ENCODE peak calls at places on chromosome X, in eight cellular contexts. One of them, this sample, is unnamed.

GRCh38 chrX:153703036-153703370 is 15.3 kb downstream of the SLC6A8 start:
- DNase-seq in vagina: no peak
- DNase-seq in fibroblast of mammary gland: peak
- DNase-seq in bronchial epithelial cell: peak
- DNase-seq in PC-9: no peak
- DNase-seq in GM23338: no peak
- DNase-seq in RWPE2: no peak
- DNase-seq in endothelial cell: no peak
- DNase-seq in this sample: no peak

GRCh38 chrX:14398725-14399124 is 130.6 kb upstream of the GLRA2 start:
- DNase-seq in vagina: no peak
- DNase-seq in fibroblast of mammary gland: peak
- DNase-seq in bronchial epithelial cell: peak
- DNase-seq in PC-9: peak
- DNase-seq in GM23338: no peak
- DNase-seq in RWPE2: peak
- DNase-seq in endothelial cell: no peak
- DNase-seq in this sample: no peak

GRCh38 chrX:135892781-135893180 is 463 bp downstream of the CT45A10 start:
- DNase-seq in vagina: no peak
- DNase-seq in fibroblast of mammary gland: no peak
- DNase-seq in bronchial epithelial cell: no peak
- DNase-seq in PC-9: no peak
- DNase-seq in GM23338: no peak
- DNase-seq in RWPE2: no peak
- DNase-seq in endothelial cell: no peak
- DNase-seq in this sample: no peak

GRCh38 chrX:47814853-47815252 is 21.8 kb upstream of the ZNF81 start:
- DNase-seq in vagina: no peak
- DNase-seq in fibroblast of mammary gland: no peak
- DNase-seq in bronchial epithelial cell: no peak
- DNase-seq in PC-9: no peak
- DNase-seq in GM23338: peak
- DNase-seq in RWPE2: no peak
- DNase-seq in endothelial cell: no peak
- DNase-seq in this sample: no peak

GRCh38 chrX:1355131-1355799 is 18.7 kb downstream of the IL3RA start:
- DNase-seq in vagina: no peak
- DNase-seq in fibroblast of mammary gland: no peak
- DNase-seq in bronchial epithelial cell: no peak
- DNase-seq in PC-9: no peak
- DNase-seq in GM23338: peak
- DNase-seq in RWPE2: no peak
- DNase-seq in endothelial cell: peak
- DNase-seq in this sample: no peak

GRCh38 chrX:123731987-123732678 is 719 bp downstream of the THOC2 start:
- DNase-seq in vagina: no peak
- DNase-seq in fibroblast of mammary gland: no peak
- DNase-seq in bronchial epithelial cell: peak
- DNase-seq in PC-9: no peak
- DNase-seq in GM23338: peak
- DNase-seq in RWPE2: no peak
- DNase-seq in endothelial cell: peak
- DNase-seq in this sample: peak

GRCh38 chrX:82748901-82749505 is 759.1 kb upstream of the POU3F4 start:
- DNase-seq in vagina: no peak
- DNase-seq in fibroblast of mammary gland: peak
- DNase-seq in bronchial epithelial cell: peak
- DNase-seq in PC-9: no peak
- DNase-seq in GM23338: peak
- DNase-seq in RWPE2: no peak
- DNase-seq in endothelial cell: no peak
- DNase-seq in this sample: no peak

GRCh38 chrX:104039689-104040505 is at the start of gene H2BW2:
- DNase-seq in vagina: no peak
- DNase-seq in fibroblast of mammary gland: no peak
- DNase-seq in bronchial epithelial cell: no peak
- DNase-seq in PC-9: no peak
- DNase-seq in GM23338: no peak
- DNase-seq in RWPE2: no peak
- DNase-seq in endothelial cell: no peak
- DNase-seq in this sample: no peak

GRCh38 chrX:14916017-14916674 is 42.9 kb downstream of the MOSPD2 start:
- DNase-seq in vagina: no peak
- DNase-seq in fibroblast of mammary gland: peak
- DNase-seq in bronchial epithelial cell: no peak
- DNase-seq in PC-9: no peak
- DNase-seq in GM23338: no peak
- DNase-seq in RWPE2: no peak
- DNase-seq in endothelial cell: no peak
- DNase-seq in this sample: no peak

GRCh38 chrX:150146271-150146888 is 208.1 kb upstream of the EOLA2 start:
- DNase-seq in vagina: no peak
- DNase-seq in fibroblast of mammary gland: no peak
- DNase-seq in bronchial epithelial cell: no peak
- DNase-seq in PC-9: peak
- DNase-seq in GM23338: peak
- DNase-seq in RWPE2: no peak
- DNase-seq in endothelial cell: no peak
- DNase-seq in this sample: no peak

GRCh38 chrX:31932769-31933168 is 860.9 kb upstream of the FTHL17 start:
- DNase-seq in vagina: no peak
- DNase-seq in fibroblast of mammary gland: no peak
- DNase-seq in bronchial epithelial cell: no peak
- DNase-seq in PC-9: no peak
- DNase-seq in GM23338: no peak
- DNase-seq in RWPE2: no peak
- DNase-seq in endothelial cell: no peak
- DNase-seq in this sample: no peak

GRCh38 chrX:9923357-9923756 is 43.8 kb upstream of the CLDN34 start:
- DNase-seq in vagina: no peak
- DNase-seq in fibroblast of mammary gland: no peak
- DNase-seq in bronchial epithelial cell: peak
- DNase-seq in PC-9: no peak
- DNase-seq in GM23338: no peak
- DNase-seq in RWPE2: no peak
- DNase-seq in endothelial cell: no peak
- DNase-seq in this sample: no peak

GRCh38 chrX:106894392-106894909 is 8.7 kb downstream of the RIPPLY1 start:
- DNase-seq in vagina: no peak
- DNase-seq in fibroblast of mammary gland: peak
- DNase-seq in bronchial epithelial cell: peak
- DNase-seq in PC-9: peak
- DNase-seq in GM23338: peak
- DNase-seq in RWPE2: no peak
- DNase-seq in endothelial cell: peak
- DNase-seq in this sample: no peak

GRCh38 chrX:368811-369562 is 17.7 kb downstream of the PPP2R3B start:
- DNase-seq in vagina: no peak
- DNase-seq in fibroblast of mammary gland: peak
- DNase-seq in bronchial epithelial cell: no peak
- DNase-seq in PC-9: no peak
- DNase-seq in GM23338: peak
- DNase-seq in RWPE2: no peak
- DNase-seq in endothelial cell: no peak
- DNase-seq in this sample: no peak

GRCh38 chrX:106912864-106913263 is 7.3 kb upstream of the CLDN2 start:
- DNase-seq in vagina: no peak
- DNase-seq in fibroblast of mammary gland: peak
- DNase-seq in bronchial epithelial cell: peak
- DNase-seq in PC-9: peak
- DNase-seq in GM23338: no peak
- DNase-seq in RWPE2: no peak
- DNase-seq in endothelial cell: no peak
- DNase-seq in this sample: no peak

DNA sequence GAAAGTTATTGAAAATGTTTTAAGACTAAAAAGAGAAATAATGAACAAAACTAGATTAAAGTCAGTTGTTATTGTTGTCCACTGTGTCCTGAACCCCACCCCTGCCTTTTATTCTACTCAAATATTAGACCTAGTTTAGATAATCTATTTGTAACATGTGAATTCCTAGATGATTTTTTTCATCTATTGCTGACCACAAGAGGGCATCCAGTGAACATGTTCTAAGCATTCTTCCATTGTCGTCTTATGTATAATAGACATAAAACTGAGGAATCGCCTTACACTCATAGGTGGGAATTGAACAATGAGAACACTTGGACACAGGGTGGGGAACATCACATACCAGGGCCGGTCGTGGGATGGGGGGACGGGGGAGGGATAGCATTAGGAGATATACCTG is 36.4 kb upstream of the HPRT1 start:
- DNase-seq in vagina: no peak
- DNase-seq in fibroblast of mammary gland: peak
- DNase-seq in bronchial epithelial cell: peak
- DNase-seq in PC-9: no peak
- DNase-seq in GM23338: no peak
- DNase-seq in RWPE2: no peak
- DNase-seq in endothelial cell: no peak
- DNase-seq in this sample: no peak
- TF ChIP-seq CTCF in vagina: no peak
- TF ChIP-seq CTCF in fibroblast of mammary gland: peak
- TF ChIP-seq CTCF in bronchial epithelial cell: peak
- TF ChIP-seq CTCF in PC-9: peak
- TF ChIP-seq CTCF in GM23338: no peak
- TF ChIP-seq CTCF in RWPE2: peak
- TF ChIP-seq CTCF in endothelial cell: no peak
- TF ChIP-seq CTCF in this sample: peak

GRCh38 chrX:148552775-148553174 is 52.4 kb downstream of the AFF2 start:
- DNase-seq in vagina: no peak
- DNase-seq in fibroblast of mammary gland: no peak
- DNase-seq in bronchial epithelial cell: no peak
- DNase-seq in PC-9: no peak
- DNase-seq in GM23338: peak
- DNase-seq in RWPE2: no peak
- DNase-seq in endothelial cell: no peak
- DNase-seq in this sample: no peak
- TF ChIP-seq CTCF in vagina: no peak
- TF ChIP-seq CTCF in fibroblast of mammary gland: peak
- TF ChIP-seq CTCF in bronchial epithelial cell: peak
- TF ChIP-seq CTCF in PC-9: peak
- TF ChIP-seq CTCF in GM23338: no peak
- TF ChIP-seq CTCF in RWPE2: no peak
- TF ChIP-seq CTCF in endothelial cell: peak
- TF ChIP-seq CTCF in this sample: peak

GRCh38 chrX:130994671-130995070 is 63.5 kb upstream of the ARHGAP36 start:
- DNase-seq in vagina: no peak
- DNase-seq in fibroblast of mammary gland: peak
- DNase-seq in bronchial epithelial cell: no peak
- DNase-seq in PC-9: no peak
- DNase-seq in GM23338: peak
- DNase-seq in RWPE2: no peak
- DNase-seq in endothelial cell: peak
- DNase-seq in this sample: no peak
- TF ChIP-seq CTCF in vagina: no peak
- TF ChIP-seq CTCF in fibroblast of mammary gland: peak
- TF ChIP-seq CTCF in bronchial epithelial cell: peak
- TF ChIP-seq CTCF in PC-9: peak
- TF ChIP-seq CTCF in GM23338: peak
- TF ChIP-seq CTCF in RWPE2: peak
- TF ChIP-seq CTCF in endothelial cell: peak
- TF ChIP-seq CTCF in this sample: peak

DNA sequence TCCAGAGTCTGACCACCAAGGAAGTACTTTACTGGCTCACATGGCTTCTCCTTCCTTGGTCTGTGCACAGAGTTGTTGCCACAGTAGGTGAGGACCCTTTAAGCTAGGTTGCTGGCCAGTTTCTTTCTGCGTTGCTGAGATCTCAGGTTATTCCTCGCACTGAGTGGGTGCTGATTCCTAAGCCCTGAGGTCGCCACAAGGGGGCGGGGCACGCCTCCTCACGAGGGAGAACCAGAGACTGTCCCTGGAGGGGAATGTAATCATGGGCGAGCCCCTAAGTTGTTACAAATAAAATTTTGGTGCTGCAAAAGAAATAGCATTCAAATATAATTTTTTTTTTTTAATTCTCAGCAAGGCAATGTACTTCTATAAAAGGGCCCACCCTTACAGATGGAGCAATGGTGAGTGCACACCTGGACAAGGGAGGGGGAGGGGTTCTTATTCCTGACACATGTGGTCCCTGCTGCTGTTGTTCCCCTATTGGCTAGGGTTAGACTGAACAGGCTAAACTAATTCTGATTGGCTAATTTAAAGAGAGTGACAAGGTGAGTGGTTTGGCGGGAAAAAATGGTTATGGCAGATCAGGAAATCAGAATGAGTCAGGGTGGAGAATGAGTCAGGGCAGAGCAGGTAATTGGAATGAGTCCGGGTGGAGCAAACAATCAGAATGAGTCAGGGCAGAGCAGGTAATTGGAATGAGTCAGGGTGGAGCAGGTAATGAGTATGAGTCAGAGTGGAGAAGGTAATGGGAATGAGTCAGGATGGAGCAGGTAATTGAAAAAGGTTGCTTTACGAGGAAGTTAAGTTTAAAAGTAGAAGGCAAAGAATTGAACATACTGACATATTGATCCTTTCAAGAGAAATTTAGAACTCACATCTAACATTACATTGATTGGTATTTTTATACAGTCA is 107.5 kb downstream of the VSIG4 start:
- DNase-seq in vagina: no peak
- DNase-seq in fibroblast of mammary gland: no peak
- DNase-seq in bronchial epithelial cell: peak
- DNase-seq in PC-9: peak
- DNase-seq in GM23338: peak
- DNase-seq in RWPE2: peak
- DNase-seq in endothelial cell: no peak
- DNase-seq in this sample: no peak
- TF ChIP-seq CTCF in vagina: no peak
- TF ChIP-seq CTCF in fibroblast of mammary gland: no peak
- TF ChIP-seq CTCF in bronchial epithelial cell: no peak
- TF ChIP-seq CTCF in PC-9: no peak
- TF ChIP-seq CTCF in GM23338: peak
- TF ChIP-seq CTCF in RWPE2: no peak
- TF ChIP-seq CTCF in endothelial cell: no peak
- TF ChIP-seq CTCF in this sample: peak

DNA sequence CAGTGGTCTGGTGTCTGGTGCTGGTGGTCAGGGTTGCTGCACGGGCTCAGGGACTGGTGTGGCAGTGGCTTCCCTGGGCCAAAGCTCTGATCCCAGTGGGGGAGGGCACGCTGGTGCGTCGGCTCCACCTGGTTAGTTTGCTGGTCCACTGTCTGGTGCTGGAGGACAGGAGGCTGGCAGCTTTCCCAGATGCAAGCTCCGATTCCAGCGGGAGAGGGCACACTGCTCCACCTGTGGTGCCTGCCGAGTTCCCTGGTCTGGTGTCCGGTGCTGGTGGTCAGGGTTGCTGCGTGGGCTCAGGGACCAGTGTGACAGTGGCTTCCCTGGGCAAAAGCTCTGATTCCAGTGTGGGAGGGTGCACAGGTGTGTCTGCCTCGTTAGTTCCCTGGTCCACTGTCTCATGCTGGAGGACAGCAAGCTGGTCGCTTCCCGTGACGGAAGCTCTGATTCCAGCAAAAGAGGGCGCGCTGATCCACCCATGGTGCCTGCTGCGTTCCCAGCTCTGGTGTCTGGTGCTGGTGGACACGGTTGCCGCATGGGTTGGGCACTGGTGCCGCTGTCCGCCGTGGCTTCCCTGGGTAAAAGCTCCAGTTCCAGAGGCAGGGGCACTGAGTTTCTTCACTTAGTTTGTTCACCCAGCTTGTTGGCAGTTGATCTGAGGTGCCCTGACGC is 5.8 kb downstream of the VMA21 start:
- DNase-seq in vagina: no peak
- DNase-seq in fibroblast of mammary gland: no peak
- DNase-seq in bronchial epithelial cell: no peak
- DNase-seq in PC-9: no peak
- DNase-seq in GM23338: peak
- DNase-seq in RWPE2: no peak
- DNase-seq in endothelial cell: no peak
- DNase-seq in this sample: no peak
- TF ChIP-seq CTCF in vagina: no peak
- TF ChIP-seq CTCF in fibroblast of mammary gland: no peak
- TF ChIP-seq CTCF in bronchial epithelial cell: no peak
- TF ChIP-seq CTCF in PC-9: no peak
- TF ChIP-seq CTCF in GM23338: no peak
- TF ChIP-seq CTCF in RWPE2: no peak
- TF ChIP-seq CTCF in endothelial cell: no peak
- TF ChIP-seq CTCF in this sample: no peak

This sample was measured in GM06990.